ENCODE peak calls at places on chromosomes 2 and 18, in nine cellular contexts. T, W, P, K, R, I, D, M and S are unnamed samples.

GRCh38 chr2:150178591-150178990 is 308.9 kb downstream of the RND3 start:
- DNase-seq in W (no peak), P (peak), D (no peak), I (no peak), K (peak), T (no peak), M (no peak), R (no peak), S (no peak)

GRCh38 chr2:191041418-191042161 is 27.6 kb upstream of the STAT1 start:
- DNase-seq in M (no peak), P (peak), T (no peak), K (peak), R (peak), D (peak), W (no peak), I (no peak), S (no peak)

GRCh38 chr18:32093523-32093922 is 1.8 kb downstream of the RNF138 start:
- DNase-seq in D (no peak), P (peak), M (no peak), R (no peak), I (no peak), T (no peak), K (no peak), W (no peak), S (peak)

GRCh38 chr2:7625392-7626138 is 708.4 kb downstream of the RNF144A start:
- DNase-seq in D (no peak), W (no peak), M (no peak), R (no peak), P (no peak), K (no peak), I (no peak), T (no peak), S (peak)

GRCh38 chr2:29295843-29296242 is 180.6 kb downstream of the CLIP4 start:
- DNase-seq in T (peak), P (peak), D (peak), I (peak), W (no peak), K (peak), R (no peak), M (peak), S (no peak)

GRCh38 chr2:239169311-239170048 is 231.3 kb downstream of the HDAC4 start:
- DNase-seq in W (no peak), R (no peak), K (no peak), I (no peak), M (no peak), P (no peak), T (no peak), D (no peak), S (no peak)

GRCh38 chr2:16617282-16618266 is 48.1 kb downstream of the CYRIA start:
- DNase-seq in W (no peak), I (no peak), K (peak), M (peak), P (peak), T (peak), R (peak), D (peak), S (no peak)

GRCh38 chr2:1011985-1012384 is 61.3 kb downstream of the SNTG2 start:
- DNase-seq in M (no peak), K (no peak), D (no peak), R (no peak), I (no peak), W (no peak), T (no peak), P (no peak), S (no peak)

GRCh38 chr2:166593403-166593802 is 99.4 kb upstream of the SCN7A start:
- DNase-seq in T (no peak), P (peak), I (no peak), M (no peak), D (no peak), W (no peak), K (no peak), R (peak), S (no peak)

GRCh38 chr2:45483997-45484396 is 127.1 kb downstream of the SRBD1 start:
- DNase-seq in I (no peak), M (no peak), W (no peak), T (no peak), D (no peak), R (peak), P (peak), K (no peak), S (no peak)

GRCh38 chr2:45353879-45354278 is 257.2 kb downstream of the SRBD1 start:
- DNase-seq in M (no peak), W (no peak), P (peak), R (peak), D (no peak), K (peak), I (no peak), T (no peak), S (peak)

GRCh38 chr2:12363569-12363968 is 353.2 kb upstream of the TRIB2 start:
- DNase-seq in I (no peak), W (no peak), T (no peak), P (no peak), R (no peak), K (no peak), D (no peak), M (no peak), S (no peak)

GRCh38 chr2:134232868-134233732 is 20.8 kb upstream of the MGAT5 start:
- DNase-seq in K (peak), P (no peak), W (no peak), I (no peak), D (no peak), M (no peak), T (no peak), R (no peak), S (no peak)

GRCh38 chr2:127609031-127609751 is 36.8 kb upstream of the GPR17 start:
- DNase-seq in W (no peak), R (no peak), M (no peak), T (no peak), D (no peak), I (no peak), P (no peak), K (no peak), S (no peak)

GRCh38 chr2:138217975-138218773 is 253.9 kb downstream of the HNMT start:
- DNase-seq in W (no peak), I (no peak), D (no peak), M (no peak), K (no peak), P (no peak), R (no peak), T (no peak), S (no peak)

GRCh38 chr2:183069174-183069573 is 9.4 kb upstream of the DUSP19 start:
- DNase-seq in T (no peak), M (no peak), I (no peak), K (no peak), P (no peak), W (no peak), D (no peak), R (no peak), S (no peak)

GRCh38 chr2:8551622-8552074 is 130.2 kb upstream of the ID2 start:
- DNase-seq in D (peak), T (no peak), P (no peak), I (no peak), M (no peak), R (no peak), K (no peak), W (no peak), S (peak)

GRCh38 chr2:231711677-231712461 is 3.5 kb downstream of the PTMA start:
- DNase-seq in K (no peak), D (no peak), P (no peak), W (no peak), T (no peak), R (no peak), M (no peak), I (no peak), S (no peak)

GRCh38 chr2:118123561-118124232 is 35.4 kb downstream of the INSIG2 start:
- DNase-seq in W (no peak), M (no peak), P (peak), D (no peak), T (no peak), K (peak), I (no peak), R (peak), S (no peak)

GRCh38 chr2:85785027-85785822 is 31.4 kb downstream of the ATOH8 start:
- DNase-seq in D (no peak), R (peak), M (peak), T (no peak), W (no peak), I (peak), K (no peak), P (peak), S (no peak)

GRCh38 chr2:20052872-20053281 is 1.4 kb upstream of the LAPTM4A start:
- DNase-seq in R (peak), P (peak), W (peak), T (no peak), I (peak), K (peak), M (peak), D (no peak), S (no peak)

GRCh38 chr2:202035941-202036372 is 2.3 kb downstream of the FZD7 start:
- DNase-seq in M (no peak), R (no peak), K (no peak), W (peak), T (peak), D (no peak), P (peak), I (peak), S (no peak)

GRCh38 chr2:20195431-20195830 is 29.5 kb downstream of the SDC1 start:
- DNase-seq in M (no peak), P (no peak), K (no peak), I (no peak), R (no peak), D (no peak), T (no peak), W (no peak), S (no peak)

GRCh38 chr18:7482342-7482741 is 84.8 kb upstream of the PTPRM start:
- DNase-seq in K (no peak), D (no peak), M (no peak), I (no peak), W (no peak), T (no peak), R (no peak), P (no peak), S (no peak)

GRCh38 chr2:236101311-236101950 is 66.8 kb downstream of the GBX2 start:
- DNase-seq in D (peak), M (no peak), P (no peak), W (no peak), K (no peak), R (no peak), I (no peak), T (no peak), S (no peak)

GRCh38 chr2:46847185-46847710 is 68.4 kb downstream of the MCFD2 start:
- DNase-seq in T (no peak), R (peak), I (no peak), K (peak), D (no peak), M (peak), P (peak), W (peak), S (no peak)

GRCh38 chr2:203685081-203685621 is 21.3 kb upstream of the CD28 start:
- DNase-seq in D (no peak), T (no peak), K (no peak), W (no peak), I (no peak), M (no peak), P (peak), R (peak), S (no peak)

GRCh38 chr2:128416366-128416765 is 97.7 kb upstream of the HS6ST1 start:
- DNase-seq in W (peak), T (no peak), D (peak), I (no peak), K (no peak), M (no peak), R (no peak), P (no peak), S (no peak)

GRCh38 chr2:220966636-220967035 is 605.5 kb downstream of the EPHA4 start:
- DNase-seq in K (peak), M (no peak), T (no peak), D (no peak), W (no peak), P (peak), R (peak), I (no peak), S (no peak)

GRCh38 chr2:234954551-234954992 is 2.8 kb downstream of the SH3BP4 start:
- DNase-seq in D (no peak), K (no peak), I (no peak), T (no peak), R (no peak), W (no peak), M (no peak), P (peak), S (no peak)

GRCh38 chr2:182827182-182827879 is 39.1 kb downstream of the FRZB start:
- DNase-seq in R (peak), W (no peak), K (no peak), D (no peak), T (no peak), M (no peak), P (no peak), I (no peak), S (no peak)

GRCh38 chr2:72561621-72562318 is 264.1 kb downstream of the EXOC6B start:
- DNase-seq in M (no peak), D (no peak), P (peak), R (peak), T (no peak), I (no peak), K (peak), W (no peak), S (no peak)

GRCh38 chr18:12257996-12258718 is 4.0 kb downstream of the CIDEA start:
- DNase-seq in K (peak), W (no peak), R (no peak), P (no peak), T (no peak), M (no peak), I (no peak), D (no peak), S (no peak)

GRCh38 chr2:31379747-31380146 is 34.8 kb downstream of the XDH start:
- DNase-seq in D (no peak), T (no peak), M (no peak), P (no peak), I (no peak), W (no peak), R (no peak), K (no peak), S (no peak)

GRCh38 chr18:11570770-11571169 is 38.6 kb upstream of the SLC35G4 start:
- DNase-seq in P (peak), K (no peak), T (no peak), I (no peak), M (no peak), D (no peak), W (no peak), R (peak), S (no peak)

GRCh38 chr18:5970032-5970431 is 74.7 kb upstream of the TMEM200C start:
- DNase-seq in K (no peak), R (no peak), W (no peak), T (peak), I (no peak), M (peak), P (no peak), D (no peak), S (no peak)

GRCh38 chr2:128322651-128323491 is 4.2 kb upstream of the HS6ST1 start:
- DNase-seq in M (no peak), P (no peak), R (no peak), T (no peak), K (no peak), D (peak), I (no peak), W (peak), S (no peak)

GRCh38 chr2:17573085-17573805 is 32.7 kb downstream of the VSNL1 start:
- DNase-seq in I (no peak), W (no peak), M (no peak), T (no peak), K (no peak), D (no peak), R (peak), P (peak), S (no peak)

GRCh38 chr2:41963661-41964525 is 83.9 kb upstream of the PKDCC start:
- DNase-seq in P (peak), D (peak), W (peak), T (peak), M (no peak), K (peak), R (peak), I (peak), S (no peak)

GRCh38 chr18:24018299-24018910 is 3.9 kb downstream of the TTC39C start:
- DNase-seq in I (no peak), R (no peak), T (no peak), K (no peak), M (no peak), W (no peak), D (no peak), P (no peak), S (no peak)

GRCh38 chr18:24014986-24015896 is 687 bp downstream of the TTC39C start:
- DNase-seq in T (peak), R (peak), K (peak), M (peak), W (peak), I (peak), P (peak), D (peak), S (no peak)

GRCh38 chr18:24014062-24014985 is at the start of gene TTC39C:
- DNase-seq in R (peak), K (no peak), P (peak), W (peak), T (peak), I (peak), D (peak), M (peak), S (peak)

GRCh38 chr18:24015897-24016631 is 1.5 kb downstream of the TTC39C start:
- DNase-seq in R (no peak), W (no peak), D (no peak), P (no peak), I (no peak), M (no peak), K (no peak), T (no peak), S (no peak)

DNA sequence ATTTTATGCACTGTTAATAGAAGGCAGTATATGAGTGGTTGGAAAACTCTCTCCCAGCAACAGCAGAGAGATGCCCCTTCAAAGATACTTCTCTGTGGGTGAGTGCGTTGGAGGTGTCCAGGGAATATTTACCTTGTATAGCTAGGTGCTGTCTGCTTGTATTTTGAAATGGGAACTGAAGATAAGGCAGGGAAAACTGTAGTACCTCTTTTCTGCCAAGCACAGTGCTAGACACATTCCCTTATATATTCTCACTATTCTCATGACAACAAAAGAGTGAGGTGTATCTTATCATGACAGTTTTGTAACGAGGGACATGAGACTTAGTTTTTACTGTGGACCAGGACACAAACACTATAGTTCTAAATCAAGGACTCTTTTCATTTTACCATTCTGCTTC is 2.1 kb downstream of the TTC39C start:
- DNase-seq in I (no peak), R (no peak), T (no peak), M (no peak), P (peak), D (no peak), W (no peak), K (no peak), S (no peak)
- TF ChIP-seq CTCF in I (peak), R (peak), T (no peak), M (peak), P (peak), D (peak), W (no peak), K (peak), S (no peak)

GRCh38 chr2:106106627-106107508 is 87.2 kb downstream of the UXS1 start:
- DNase-seq in K (no peak), T (no peak), R (no peak), I (no peak), M (no peak), D (no peak), W (no peak), P (no peak), S (peak)
- TF ChIP-seq CTCF in K (no peak), T (no peak), R (no peak), I (no peak), M (no peak), D (no peak), W (no peak), P (no peak), S (no peak)

GRCh38 chr2:238120463-238121298 is 17.8 kb upstream of the KLHL30 start:
- DNase-seq in D (peak), W (peak), K (peak), R (no peak), I (peak), T (no peak), M (no peak), P (peak), S (no peak)
- TF ChIP-seq CTCF in D (peak), W (no peak), K (no peak), R (no peak), I (peak), T (no peak), M (no peak), P (no peak), S (no peak)

DNA sequence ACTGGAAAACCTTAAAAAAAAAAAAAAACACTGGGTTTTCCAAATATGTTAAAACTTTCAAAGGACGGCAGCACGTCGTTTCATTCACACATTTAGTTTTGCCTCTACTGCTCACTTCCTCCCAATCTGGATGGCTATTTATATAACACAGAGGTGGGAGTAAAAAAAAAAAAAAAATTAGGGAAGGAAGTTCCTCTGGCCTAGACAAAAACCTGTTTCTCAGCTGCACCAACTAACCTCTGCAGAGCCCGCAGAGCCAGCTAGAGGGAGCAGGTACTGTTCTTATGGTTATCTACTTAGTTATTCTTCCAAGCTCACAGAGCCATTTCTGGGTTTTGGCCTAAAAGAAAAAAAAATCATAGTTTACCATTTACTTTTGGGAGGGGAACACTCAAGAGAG is 28.1 kb downstream of the SLC1A4 start:
- DNase-seq in D (no peak), T (no peak), P (no peak), M (peak), W (no peak), I (no peak), R (no peak), K (no peak), S (peak)
- TF ChIP-seq CTCF in D (peak), T (no peak), P (no peak), M (peak), W (no peak), I (no peak), R (no peak), K (peak), S (peak)

GRCh38 chr18:75208055-75208835 is 694 bp downstream of the PTGR3 start:
- DNase-seq in M (peak), T (peak), K (peak), R (peak), W (peak), P (peak), D (peak), I (peak), S (peak)
- TF ChIP-seq CTCF in M (no peak), T (no peak), K (no peak), R (no peak), W (no peak), P (no peak), D (peak), I (no peak), S (no peak)

DNA sequence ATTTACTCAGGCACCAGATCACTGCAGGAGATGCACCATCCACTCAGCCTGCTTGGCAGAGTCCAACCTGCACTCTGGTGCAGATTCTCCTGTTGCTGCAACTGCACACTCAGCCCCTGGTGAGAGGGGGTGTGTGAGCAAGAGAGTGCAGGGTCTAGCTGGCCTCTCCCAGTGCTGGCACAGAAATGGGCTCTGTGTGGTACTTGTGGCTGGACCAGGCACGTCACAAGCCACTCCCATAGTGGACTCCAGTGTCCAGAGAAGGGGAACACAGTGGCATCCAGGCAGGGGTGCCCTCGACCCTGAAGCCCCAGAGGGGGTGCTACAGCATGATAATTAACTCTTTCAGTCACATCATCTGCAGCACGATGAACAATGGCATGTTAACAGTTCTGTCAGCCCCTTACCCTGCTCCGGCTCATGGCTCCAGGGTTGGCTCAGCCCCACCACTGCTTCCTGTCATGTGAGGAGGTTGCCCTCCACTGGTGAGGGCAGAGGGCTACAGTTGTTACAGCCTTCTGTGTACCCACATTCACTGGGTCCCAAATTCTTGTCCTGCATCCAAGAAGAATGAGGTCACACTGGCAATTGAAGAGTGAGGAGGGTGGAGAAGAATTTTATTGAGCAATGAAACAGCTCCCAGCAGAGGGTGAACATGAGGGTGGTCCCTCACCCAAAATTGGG is 135.7 kb downstream of the EVA1A start:
- DNase-seq in D (peak), R (peak), W (no peak), I (no peak), K (no peak), P (peak), T (no peak), M (no peak), S (no peak)
- TF ChIP-seq CTCF in D (peak), R (no peak), W (no peak), I (peak), K (peak), P (no peak), T (no peak), M (no peak), S (no peak)

GRCh38 chr2:88554189-88554588 is 73.1 kb downstream of the EIF2AK3 start:
- DNase-seq in M (no peak), K (no peak), P (no peak), R (no peak), I (no peak), D (peak), W (no peak), T (peak), S (no peak)
- TF ChIP-seq CTCF in M (no peak), K (peak), P (no peak), R (no peak), I (peak), D (peak), W (no peak), T (no peak), S (peak)

GRCh38 chr2:199463000-199463692 is 5.4 kb upstream of the SATB2 start:
- DNase-seq in I (peak), K (no peak), M (no peak), D (peak), W (peak), P (peak), T (peak), R (peak), S (peak)
- TF ChIP-seq CTCF in I (peak), K (peak), M (peak), D (peak), W (peak), P (peak), T (peak), R (peak), S (peak)

GRCh38 chr2:143420313-143420712 is 291.1 kb downstream of the ARHGAP15 start:
- DNase-seq in W (no peak), D (no peak), K (no peak), T (no peak), I (no peak), R (no peak), P (no peak), M (no peak), S (no peak)
- TF ChIP-seq CTCF in W (no peak), D (no peak), K (no peak), T (no peak), I (no peak), R (no peak), P (no peak), M (no peak), S (no peak)